ENCODE peak calls at places on chromosomes 7 and 10, in ten cellular contexts. F, R, P, A, T, Z, E, O, G and I are unnamed samples.

GRCh38 chr7:75953431-75953830 is 38.5 kb downstream of the POR start:
- DNase-seq in R (no peak), G (no peak), A (no peak), T (no peak), Z (no peak), E (peak; percentile 36), O (no peak), F (no peak), P (no peak), I (no peak)

GRCh38 chr7:136130819-136131637 is 153.9 kb upstream of the MTPN start:
- DNase-seq in F (no peak), E (no peak), P (no peak), Z (no peak), O (no peak), G (no peak), R (no peak), T (no peak), A (no peak), I (no peak)

GRCh38 chr7:115005942-115006341 is 84.0 kb downstream of the MDFIC start:
- DNase-seq in Z (no peak), G (no peak), P (no peak), O (no peak), A (peak; percentile 76), E (no peak), T (no peak), R (no peak), F (no peak), I (no peak)

GRCh38 chr10:71282323-71282680 is 36.8 kb upstream of the SLC29A3 start:
- DNase-seq in O (no peak), G (no peak), E (no peak), P (no peak), F (no peak), A (no peak), R (no peak), T (no peak), Z (no peak), I (no peak)

GRCh38 chr10:46069771-46070463 is 23.8 kb upstream of the MSMB start:
- DNase-seq in T (no peak), G (no peak), O (no peak), E (no peak), R (no peak), F (no peak), P (no peak), Z (no peak), A (no peak), I (no peak)

GRCh38 chr10:103455235-103455634 is 3.1 kb upstream of the CALHM2 start:
- DNase-seq in E (no peak), O (no peak), Z (no peak), T (no peak), A (no peak), P (no peak), R (no peak), G (no peak), F (no peak), I (no peak)

GRCh38 chr10:114899982-114900381 is 38.0 kb upstream of the TRUB1 start:
- DNase-seq in E (no peak), F (no peak), Z (no peak), A (no peak), G (no peak), R (no peak), T (no peak), P (no peak), O (no peak), I (no peak)

GRCh38 chr7:154794147-154794780 is 208.7 kb downstream of the PAXIP1 start:
- DNase-seq in G (no peak), O (no peak), A (no peak), F (peak; percentile 79), E (no peak), P (peak; percentile 9), T (no peak), R (no peak), Z (no peak), I (peak; percentile 44)

GRCh38 chr10:2938869-2939268 is 128.5 kb upstream of the PFKP start:
- DNase-seq in P (no peak), Z (no peak), G (no peak), E (no peak), F (no peak), R (no peak), T (no peak), A (no peak), O (peak; percentile 17), I (no peak)

GRCh38 chr7:145644426-145645154 is 472.0 kb upstream of the CNTNAP2 start:
- DNase-seq in A (no peak), Z (no peak), P (no peak), F (no peak), O (no peak), T (no peak), E (no peak), R (no peak), G (no peak), I (no peak)

GRCh38 chr10:115402690-115403089 is 309.5 kb downstream of the ATRNL1 start:
- DNase-seq in E (no peak), O (peak; percentile 69), G (no peak), Z (no peak), R (no peak), P (no peak), T (no peak), A (no peak), F (no peak), I (no peak)

GRCh38 chr10:5556576-5556975 is 31.8 kb downstream of the CALML3 start:
- DNase-seq in E (no peak), Z (no peak), G (peak; percentile 33), F (no peak), A (no peak), O (no peak), P (no peak), T (peak; percentile 12), R (no peak), I (no peak)

GRCh38 chr10:91000985-91001384 is 80.1 kb upstream of the ANKRD1 start:
- DNase-seq in T (no peak), G (no peak), R (no peak), E (no peak), A (no peak), P (no peak), F (no peak), Z (no peak), O (no peak), I (no peak)

GRCh38 chr10:8349610-8350249 is 295.2 kb downstream of the GATA3 start:
- DNase-seq in A (no peak), T (no peak), P (no peak), R (no peak), Z (no peak), F (no peak), E (no peak), G (no peak), O (no peak), I (no peak)

GRCh38 chr7:118300177-118300576 is 75.7 kb downstream of the ANKRD7 start:
- DNase-seq in F (no peak), O (no peak), P (no peak), G (no peak), A (no peak), R (no peak), Z (no peak), T (no peak), E (no peak), I (no peak)

GRCh38 chr7:37986780-37987380 is 66.4 kb downstream of the EPDR1 start:
- DNase-seq in T (no peak), E (no peak), A (no peak), R (no peak), F (no peak), Z (no peak), P (no peak), G (no peak), O (peak; percentile 93), I (no peak)

DNA sequence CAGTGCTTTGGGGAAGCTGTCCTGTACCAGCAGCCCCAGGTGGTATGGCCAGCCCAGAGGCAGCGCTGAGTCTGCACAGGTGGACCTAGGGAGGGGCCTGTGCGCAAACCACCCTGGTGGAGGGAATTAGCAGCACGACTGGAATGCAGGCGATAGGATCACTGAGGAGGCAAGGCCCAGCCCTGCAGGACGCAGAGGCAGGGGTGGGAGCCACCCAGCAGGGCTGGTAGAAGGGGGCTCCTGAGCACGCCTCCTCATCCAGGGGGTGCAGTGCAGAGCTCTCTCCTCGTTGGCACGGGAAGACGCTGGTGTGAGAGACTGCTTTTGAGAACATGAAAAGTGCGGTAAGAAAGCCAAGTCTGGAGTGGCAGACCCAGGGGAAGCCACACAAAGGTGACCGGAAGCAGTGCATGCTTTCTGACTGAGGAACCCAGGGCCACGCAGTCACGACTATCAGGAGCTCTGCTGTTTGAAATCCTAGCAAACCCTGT is 6.0 kb downstream of the FXYD4 start:
- DNase-seq in O (no peak), F (no peak), T (no peak), G (peak; percentile 72), E (no peak), R (no peak), P (no peak), A (peak; percentile 39), Z (no peak), I (no peak)
- TF ChIP-seq CTCF in O (no peak), F (no peak), T (no peak), G (peak; percentile 14), E (no peak), R (no peak), P (no peak), A (no peak), Z (no peak), I (no peak)

GRCh38 chr7:47543056-47543455 is 38.9 kb downstream of the TNS3 start:
- DNase-seq in T (no peak), A (no peak), F (no peak), E (no peak), P (no peak), O (no peak), G (no peak), R (no peak), Z (no peak), I (no peak)
- TF ChIP-seq CTCF in T (no peak), A (no peak), F (no peak), E (no peak), P (no peak), O (no peak), G (no peak), R (no peak), Z (no peak), I (no peak)

GRCh38 chr7:57245206-57245605 is 113.0 kb upstream of the ZNF479 start:
- DNase-seq in E (no peak), Z (no peak), A (no peak), R (no peak), G (no peak), T (no peak), F (no peak), P (no peak), O (no peak), I (no peak)
- TF ChIP-seq CTCF in E (no peak), Z (no peak), A (no peak), R (no peak), G (no peak), T (no peak), F (no peak), P (no peak), O (no peak), I (no peak)

DNA sequence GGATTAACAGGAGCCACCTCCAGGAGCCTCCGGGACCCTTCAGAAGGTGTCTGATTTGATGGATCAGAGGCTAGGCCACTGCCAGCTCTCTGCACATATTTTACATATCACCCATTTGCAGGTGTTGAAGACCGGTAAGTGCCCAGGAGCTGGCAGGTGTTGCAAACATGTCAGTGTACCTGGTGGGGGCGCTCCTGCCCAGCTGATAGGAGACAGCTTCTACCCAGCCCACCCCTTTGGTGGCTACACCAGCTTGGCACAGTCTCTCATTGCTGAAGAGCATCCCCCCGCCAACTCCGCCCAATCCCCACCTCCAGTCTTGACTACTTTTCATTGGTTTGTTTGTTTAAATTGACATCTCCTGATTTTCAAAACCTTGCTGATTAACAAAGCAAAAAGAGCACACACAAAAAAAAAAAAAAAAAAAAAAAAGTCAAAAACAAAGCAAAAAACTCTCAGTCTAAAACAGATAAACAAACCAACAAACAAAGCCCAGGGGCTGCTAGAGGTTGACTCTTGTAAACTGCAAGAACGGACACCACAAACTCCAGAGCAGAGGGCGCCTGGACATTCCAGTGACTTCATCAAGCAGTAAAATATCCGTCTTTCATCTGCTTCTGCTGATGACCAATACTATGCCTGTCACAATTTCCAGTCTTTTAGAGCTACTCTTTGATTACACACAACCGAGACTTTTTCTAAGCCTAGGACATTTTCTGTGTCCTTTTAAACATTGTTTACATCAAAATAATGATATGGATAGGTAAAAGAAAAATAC is 275.3 kb downstream of the NRG3 start:
- DNase-seq in E (no peak), G (peak; percentile 72), Z (no peak), F (peak; percentile 82), R (no peak), O (no peak), A (peak; percentile 59), P (no peak), T (no peak), I (peak; percentile 1)
- TF ChIP-seq CTCF in E (no peak), G (peak; percentile 30), Z (peak; percentile 21), F (peak; percentile 65), R (no peak), O (no peak), A (peak; percentile 61), P (peak; percentile 37), T (no peak), I (peak; percentile 49)